ENCODE peak calls at places on chromosomes 4 and X, in seven cellular contexts. P is aorta, U is LoVo, N is left lung, S is posterior cingulate gyrus, L is iPS-NIHi11, D is SJSA1. Y is an unnamed sample.
A peak's percentile ranks its signal among the peaks of the same experiment; 100 is the strongest.

GRCh38 chr4:184384056-184384809 is 90.1 kb downstream of the IRF2 start:
- DNase-seq in L (no peak), U (peak; percentile 13), P (peak; percentile 64), N (no peak), D (no peak), S (no peak), Y (peak; percentile 27)

GRCh38 chrX:372856-373640 is 13.7 kb downstream of the PPP2R3B start:
- DNase-seq in S (no peak), N (no peak), D (no peak), U (no peak), P (no peak), L (no peak), Y (peak; percentile 24)

GRCh38 chrX:103823591-103823990 is 8.5 kb downstream of the RAB9B start:
- DNase-seq in L (no peak), P (no peak), U (no peak), S (no peak), D (no peak), N (no peak), Y (no peak)

GRCh38 chrX:155535866-155536265 is 76.9 kb downstream of the TMLHE start:
- DNase-seq in U (no peak), P (no peak), L (no peak), D (no peak), S (no peak), N (no peak), Y (no peak)

GRCh38 chr4:89556596-89557305 is 249.2 kb upstream of the GPRIN3 start:
- DNase-seq in N (no peak), L (no peak), P (no peak), U (no peak), D (no peak), S (no peak), Y (no peak)

GRCh38 chr4:108433832-108434231 is 186.5 kb upstream of the RPL34 start:
- DNase-seq in U (peak; percentile 32), S (no peak), D (peak; percentile 52), N (no peak), L (no peak), P (no peak), Y (no peak)

GRCh38 chrX:2955838-2956237 is 26.7 kb upstream of the ARSD start:
- DNase-seq in U (no peak), S (no peak), P (no peak), D (no peak), N (no peak), L (no peak), Y (no peak)

GRCh38 chrX:154368630-154369452 is 5.6 kb downstream of the FLNA start:
- DNase-seq in S (no peak), P (peak; percentile 90), N (peak; percentile 91), L (no peak), U (peak; percentile 84), D (peak; percentile 98), Y (peak; percentile 27)

GRCh38 chr4:187417761-187418160 is 577.8 kb upstream of the ZFP42 start:
- DNase-seq in N (no peak), D (no peak), P (no peak), U (no peak), S (no peak), L (no peak), Y (no peak)

GRCh38 chr4:113603926-113604325 is 157.6 kb downstream of the CAMK2D start:
- DNase-seq in L (no peak), S (no peak), P (no peak), U (no peak), N (no peak), D (no peak), Y (no peak)

GRCh38 chrX:85765651-85766050 is 281.7 kb downstream of the CHM start:
- DNase-seq in U (no peak), L (no peak), N (no peak), P (no peak), S (no peak), D (no peak), Y (no peak)

GRCh38 chr4:56134272-56134671 is 185.5 kb downstream of the CEP135 start:
- DNase-seq in L (peak; percentile 23), U (no peak), D (no peak), S (no peak), N (no peak), P (peak; percentile 55), Y (peak; percentile 26)

GRCh38 chr4:110190249-110190648 is 8.2 kb downstream of the ELOVL6 start:
- DNase-seq in D (no peak), U (no peak), L (no peak), P (no peak), S (no peak), N (no peak), Y (no peak)

GRCh38 chr4:144894525-144894924 is 203.5 kb downstream of the ANAPC10 start:
- DNase-seq in L (no peak), D (no peak), U (peak; percentile 15), P (peak; percentile 71), S (no peak), N (peak; percentile 36), Y (no peak)

GRCh38 chr4:175378372-175378771 is 433.7 kb downstream of the GPM6A start:
- DNase-seq in D (no peak), P (no peak), N (no peak), L (no peak), S (no peak), U (no peak), Y (no peak)

GRCh38 chrX:140502491-140503229 is 2.2 kb downstream of the SOX3 start:
- DNase-seq in P (no peak), N (no peak), S (no peak), L (no peak), D (no peak), U (no peak), Y (peak; percentile 54)

GRCh38 chrX:4935846-4936245 is 1222.4 kb upstream of the PRKX start:
- DNase-seq in U (no peak), N (peak; percentile 38), L (no peak), S (no peak), P (peak; percentile 63), D (no peak), Y (no peak)

GRCh38 chr4:155433636-155434360 is 57.0 kb upstream of the MAP9 start:
- DNase-seq in S (no peak), L (no peak), N (no peak), P (no peak), D (no peak), U (no peak), Y (no peak)

GRCh38 chrX:83422836-83423235 is 85.3 kb upstream of the POU3F4 start:
- DNase-seq in S (no peak), D (no peak), P (no peak), L (no peak), N (no peak), U (no peak), Y (no peak)

GRCh38 chr4:107853444-107854325 is 29.0 kb downstream of the SGMS2 start:
- DNase-seq in L (no peak), P (no peak), D (no peak), U (peak; percentile 58), S (no peak), N (no peak), Y (no peak)

GRCh38 chr4:178086324-178086723 is 644.1 kb upstream of the AGA start:
- DNase-seq in U (no peak), S (no peak), P (no peak), D (no peak), L (peak; percentile 33), N (no peak), Y (peak; percentile 60)

GRCh38 chr4:76659103-76659490 is 224.1 kb downstream of the SHROOM3 start:
- DNase-seq in D (no peak), L (no peak), U (peak; percentile 34), N (no peak), S (no peak), P (no peak), Y (no peak)

GRCh38 chrX:45515262-45516215 is 314.9 kb upstream of the DIPK2B start:
- DNase-seq in S (peak; percentile 18), P (peak; percentile 82), D (peak; percentile 52), N (peak; percentile 71), L (no peak), U (peak; percentile 74), Y (peak; percentile 49)

GRCh38 chrX:116240446-116240845 is 69.9 kb downstream of the AGTR2 start:
- DNase-seq in L (no peak), S (no peak), N (no peak), P (no peak), U (peak; percentile 7), D (no peak), Y (no peak)

GRCh38 chr4:535181-535923 is 36.3 kb downstream of the PIGG start:
- DNase-seq in S (no peak), P (no peak), D (no peak), U (no peak), N (no peak), L (no peak), Y (no peak)

GRCh38 chrX:65879977-65880799 is 159.7 kb downstream of the VSIG4 start:
- DNase-seq in D (no peak), N (no peak), P (no peak), S (no peak), U (no peak), L (no peak), Y (no peak)

GRCh38 chr4:168451744-168452394 is 28.4 kb downstream of the DDX60L start:
- DNase-seq in U (peak; percentile 15), S (no peak), L (no peak), N (no peak), D (no peak), P (no peak), Y (no peak)

GRCh38 chr4:24805036-24805435 is 9.7 kb downstream of the SOD3 start:
- DNase-seq in N (no peak), P (no peak), S (no peak), D (no peak), U (no peak), L (no peak), Y (no peak)

GRCh38 chr4:56976878-56977320 is 507 bp downstream of the NOA1 start:
- DNase-seq in S (peak; percentile 26), P (peak; percentile 63), U (peak; percentile 58), N (peak; percentile 68), L (peak; percentile 80), D (peak; percentile 49), Y (peak; percentile 64)